ENCODE peak calls at places on chromosomes 16 and 17, in four cellular contexts. N is hepatic stellate cell, J is cerebellar nuclear complex, M is RCC 7860. G is an unnamed sample.

GRCh38 chr16:4410335-4411075 is 5.9 kb downstream of the CORO7 start:
- DNase-seq in N (peak), M (no peak), J (no peak), G (no peak)

GRCh38 chr16:25052530-25052929 is 37.4 kb upstream of the ARHGAP17 start:
- DNase-seq in J (no peak), M (no peak), N (no peak), G (no peak)

GRCh38 chr17:55731586-55732250 is 9.1 kb upstream of the TMEM100 start:
- DNase-seq in M (no peak), N (no peak), J (no peak), G (no peak)

GRCh38 chr16:11354733-11355574 is 9.7 kb downstream of the RMI2 start:
- DNase-seq in J (no peak), N (no peak), M (no peak), G (no peak)

GRCh38 chr16:11669380-11670146 is 1.3 kb downstream of the SNN start:
- DNase-seq in N (peak), M (no peak), J (no peak), G (no peak)

GRCh38 chr16:7185689-7186088 is 147.0 kb upstream of the RBFOX1 start:
- DNase-seq in N (no peak), M (peak), J (no peak), G (no peak)

GRCh38 chr17:29870836-29871430 is 59.1 kb downstream of the SSH2 start:
- DNase-seq in M (no peak), J (no peak), N (no peak), G (no peak)

GRCh38 chr17:43021739-43022512 is at the start of gene VAT1:
- DNase-seq in J (no peak), N (peak), M (peak), G (no peak)

GRCh38 chr16:24700549-24701392 is 28.7 kb upstream of the TNRC6A start:
- DNase-seq in J (no peak), N (peak), M (peak), G (no peak)

GRCh38 chr16:1946495-1947368 is 3.7 kb upstream of the MSRB1 start:
- DNase-seq in N (no peak), M (no peak), J (no peak), G (no peak)

GRCh38 chr16:82192665-82193064 is 22.6 kb upstream of the MPHOSPH6 start:
- DNase-seq in N (peak), M (peak), J (no peak), G (no peak)

GRCh38 chr16:85910854-85911247 is 11.9 kb downstream of the IRF8 start:
- DNase-seq in M (no peak), N (no peak), J (no peak), G (no peak)

GRCh38 chr17:65896889-65897288 is 295.0 kb downstream of the CEP112 start:
- DNase-seq in J (no peak), N (no peak), M (no peak), G (no peak)

GRCh38 chr17:81329927-81330883 is 35.1 kb upstream of the SLC38A10 start:
- DNase-seq in J (no peak), N (no peak), M (no peak), G (no peak)

GRCh38 chr17:21042434-21043295 is at the start of gene USP22:
- DNase-seq in M (no peak), J (no peak), N (peak), G (no peak)

GRCh38 chr17:76515291-76515949 is 14.2 kb upstream of the RHBDF2 start:
- DNase-seq in M (peak), N (peak), J (no peak), G (no peak)

GRCh38 chr17:39738568-39738901 is 797 bp downstream of the GRB7 start:
- DNase-seq in M (no peak), J (peak), N (no peak), G (no peak)

GRCh38 chr17:63694974-63695773 is 4.8 kb downstream of the LIMD2 start:
- DNase-seq in M (no peak), N (no peak), J (no peak), G (no peak)

GRCh38 chr16:49427771-49428170 is 54.2 kb downstream of the C16orf78 start:
- DNase-seq in M (no peak), J (no peak), N (no peak), G (no peak)

GRCh38 chr17:8120520-8121443 is 2.5 kb upstream of the ALOXE3 start:
- DNase-seq in N (peak), J (no peak), M (peak), G (no peak)

GRCh38 chr17:69717214-69717613 is 302.7 kb downstream of the MAP2K6 start:
- DNase-seq in N (no peak), J (no peak), M (no peak), G (no peak)

GRCh38 chr17:57782051-57782490 is 37.0 kb upstream of the CCDC182 start:
- DNase-seq in N (no peak), M (no peak), J (no peak), G (no peak)

GRCh38 chr17:46139365-46140210 is 53.6 kb downstream of the KANSL1 start:
- DNase-seq in J (no peak), N (no peak), M (no peak), G (no peak)

GRCh38 chr16:75385507-75386152 is 47.7 kb downstream of the CFDP1 start:
- DNase-seq in M (peak), J (no peak), N (no peak), G (no peak)

GRCh38 chr17:6450926-6451717 is 6.9 kb downstream of the PIMREG start:
- DNase-seq in M (no peak), N (no peak), J (no peak), G (no peak)

G was measured in cortex of kidney.